ENCODE peak calls at places on chromosome 1, in nine cellular contexts. U is heart left ventricle, P is right atrium auricular region, C is pancreas, E is fibroblast of mammary gland, D is lower lobe of right lung, F is AG09309, Y is GM06990, S is choroid plexus epithelial cell. X is an unnamed sample.

GRCh38 chr1:164721037-164721496 is 162.1 kb downstream of the PBX1 start:
- DNase-seq in P (no peak), F (no peak), S (no peak), U (no peak), E (no peak), Y (no peak), D (no peak), C (no peak), X (no peak)

GRCh38 chr1:6273380-6273891 is 12.5 kb upstream of the GPR153 start:
- DNase-seq in E (peak; percentile 66), S (peak; percentile 53), D (no peak), U (no peak), F (peak; percentile 23), P (no peak), Y (no peak), C (no peak), X (peak; percentile 51)

GRCh38 chr1:156933136-156933535 is 12.7 kb downstream of the LRRC71 start:
- DNase-seq in S (no peak), E (no peak), P (no peak), F (no peak), D (no peak), C (no peak), U (no peak), Y (no peak), X (no peak)

GRCh38 chr1:66540434-66541032 is 6.6 kb downstream of the SGIP1 start:
- DNase-seq in Y (no peak), F (no peak), D (no peak), C (no peak), P (no peak), E (peak; percentile 43), S (peak; percentile 89), U (no peak), X (no peak)

GRCh38 chr1:17009706-17010105 is 2.0 kb downstream of the ATP13A2 start:
- DNase-seq in E (no peak), F (no peak), U (no peak), C (no peak), D (no peak), Y (no peak), P (no peak), S (no peak), X (no peak)

GRCh38 chr1:31510853-31511789 is 65.2 kb upstream of the TINAGL1 start:
- DNase-seq in P (no peak), D (no peak), E (no peak), U (no peak), C (peak; percentile 61), Y (no peak), F (no peak), S (no peak), X (peak; percentile 43)

GRCh38 chr1:245337829-245338484 is 183.2 kb downstream of the KIF26B start:
- DNase-seq in F (no peak), P (no peak), C (no peak), D (no peak), S (no peak), U (no peak), Y (no peak), E (no peak), X (no peak)

GRCh38 chr1:22371408-22371807 is 80.2 kb upstream of the ZBTB40 start:
- DNase-seq in P (no peak), F (no peak), E (no peak), U (no peak), D (peak; percentile 32), Y (no peak), C (no peak), S (no peak), X (no peak)

GRCh38 chr1:184504012-184504694 is 117.3 kb downstream of the C1orf21 start:
- DNase-seq in C (no peak), E (no peak), U (no peak), D (no peak), Y (no peak), P (no peak), F (no peak), S (no peak), X (no peak)

GRCh38 chr1:245571872-245572294 is 417.1 kb downstream of the KIF26B start:
- DNase-seq in S (no peak), E (no peak), P (no peak), C (no peak), F (no peak), U (no peak), Y (no peak), D (no peak), X (no peak)

GRCh38 chr1:150973258-150973825 is 1.3 kb downstream of the CERS2 start:
- DNase-seq in U (peak; percentile 40), S (no peak), D (peak; percentile 52), F (no peak), Y (no peak), E (peak; percentile 11), P (no peak), C (peak; percentile 35), X (no peak)

GRCh38 chr1:45566722-45567121 is 16.1 kb downstream of the AKR1A1 start:
- DNase-seq in C (no peak), Y (no peak), F (no peak), S (no peak), U (peak; percentile 73), P (peak; percentile 82), D (peak; percentile 61), E (peak; percentile 32), X (no peak)

GRCh38 chr1:8347635-8348034 is 29.7 kb downstream of the SLC45A1 start:
- DNase-seq in S (no peak), F (no peak), C (no peak), P (no peak), E (no peak), U (no peak), D (no peak), Y (no peak), X (no peak)

GRCh38 chr1:30775433-30775975 is 17.9 kb upstream of the LAPTM5 start:
- DNase-seq in U (no peak), S (no peak), P (no peak), E (no peak), F (no peak), C (no peak), Y (no peak), D (peak; percentile 32), X (no peak)

GRCh38 chr1:92442351-92442750 is 44.4 kb downstream of the GFI1 start:
- DNase-seq in U (no peak), F (no peak), P (no peak), D (no peak), S (no peak), Y (no peak), C (no peak), E (no peak), X (no peak)

GRCh38 chr1:223008808-223009207 is 134.2 kb downstream of the TLR5 start:
- DNase-seq in D (no peak), F (no peak), S (no peak), C (no peak), E (no peak), P (no peak), Y (no peak), U (no peak), X (no peak)

GRCh38 chr1:231727171-231727570 is 100.6 kb downstream of the DISC1 start:
- DNase-seq in U (no peak), S (no peak), Y (no peak), C (no peak), D (no peak), E (no peak), P (no peak), F (no peak), X (no peak)

GRCh38 chr1:100184536-100184935 is 6.5 kb upstream of the LRRC39 start:
- DNase-seq in F (no peak), E (no peak), U (no peak), C (no peak), D (no peak), Y (peak; percentile 40), S (no peak), P (no peak), X (no peak)

GRCh38 chr1:160664573-160665051 is 17.8 kb upstream of the SLAMF1 start:
- DNase-seq in D (no peak), F (no peak), E (no peak), Y (peak; percentile 55), C (no peak), S (no peak), U (no peak), P (no peak), X (no peak)

GRCh38 chr1:178727014-178727895 is 2.2 kb downstream of the RALGPS2 start:
- DNase-seq in E (peak; percentile 25), U (no peak), C (no peak), F (no peak), Y (no peak), S (no peak), D (no peak), P (no peak), X (peak; percentile 24)
- TF ChIP-seq CTCF in E (no peak), U (no peak), C (no peak), F (no peak), Y (no peak), S (no peak), D (no peak), P (no peak), X (no peak)

GRCh38 chr1:34740161-34740875 is 14.5 kb upstream of the GJB5 start:
- DNase-seq in D (no peak), C (no peak), U (no peak), P (no peak), E (no peak), S (peak; percentile 63), F (no peak), Y (no peak), X (no peak)
- TF ChIP-seq CTCF in D (no peak), C (no peak), U (no peak), P (no peak), E (no peak), S (no peak), F (no peak), Y (no peak), X (no peak)

DNA sequence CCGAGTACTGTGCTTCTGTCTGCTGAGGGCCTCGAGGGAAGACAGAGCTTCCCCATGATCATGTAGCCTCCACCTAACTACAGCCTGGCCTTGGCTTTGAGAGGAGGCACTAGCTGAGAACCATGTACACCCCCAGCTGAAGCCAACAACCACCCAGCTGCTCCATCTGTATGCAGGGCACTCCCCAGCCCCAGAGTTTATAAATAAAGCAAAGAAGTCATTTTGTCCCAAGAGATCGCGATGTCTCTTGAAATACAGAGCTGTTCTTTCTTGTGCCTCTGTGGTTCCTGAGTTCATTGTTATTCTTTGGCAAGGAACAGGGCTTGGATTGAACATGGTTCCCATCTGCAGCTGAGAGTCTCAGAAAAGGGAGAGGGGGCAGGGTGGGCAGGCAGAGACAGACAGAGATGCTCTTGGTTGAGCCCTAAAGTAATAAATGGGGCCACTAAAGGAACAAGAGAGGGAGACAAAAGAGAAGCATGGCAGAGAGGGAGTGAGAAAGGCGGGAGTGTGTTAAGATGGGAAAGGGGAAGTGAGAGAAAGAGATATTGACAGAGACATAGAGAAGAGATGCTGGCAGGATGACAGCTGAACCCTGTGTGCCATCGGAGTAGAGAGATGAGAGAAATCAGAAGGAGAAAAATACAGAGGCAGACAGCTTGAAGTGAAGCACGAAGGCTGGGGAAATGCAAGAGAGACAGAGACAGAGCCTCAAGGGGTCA is 63.3 kb downstream of the TNR start:
- DNase-seq in E (no peak), F (no peak), U (no peak), Y (no peak), S (no peak), D (no peak), P (no peak), C (no peak), X (no peak)
- TF ChIP-seq CTCF in E (no peak), F (no peak), U (no peak), Y (no peak), S (no peak), D (no peak), P (no peak), C (no peak), X (no peak)

DNA sequence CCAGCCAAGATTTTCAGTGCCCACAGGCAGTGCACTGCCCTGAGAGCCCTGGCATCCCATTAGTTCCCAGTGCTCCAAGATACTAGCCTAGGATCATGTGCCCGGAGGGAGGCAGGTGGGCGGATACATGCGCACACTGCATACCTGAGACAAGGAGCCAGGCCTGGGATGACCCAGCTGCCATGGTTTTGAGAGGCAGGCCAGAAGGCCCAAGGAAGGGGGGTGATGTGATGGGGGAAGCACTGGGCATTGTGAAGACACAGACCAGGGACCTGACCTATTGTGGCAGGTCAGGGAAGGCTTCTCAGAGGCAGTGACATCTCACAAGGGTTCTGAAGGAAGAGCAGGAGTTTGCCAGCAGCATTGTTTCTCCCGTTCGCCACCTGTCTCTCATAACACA is 3.6 kb downstream of the ZC3H12A start:
- DNase-seq in D (no peak), E (no peak), Y (no peak), S (no peak), P (peak; percentile 57), C (peak; percentile 27), U (no peak), F (no peak), X (no peak)
- TF ChIP-seq CTCF in D (no peak), E (no peak), Y (no peak), S (no peak), P (no peak), C (no peak), U (no peak), F (no peak), X (no peak)